ENCODE peak calls at places on chromosome 5, in six cellular contexts. U is H1, S is neuronal stem cell, M is mesenchymal stem cell, J is IMR-90, L is trophoblast cell. W is an unnamed sample.

GRCh38 chr5:73120222-73121108 is at the start of gene TMEM171:
- DNase-seq in U (no peak), S (peak; percentile 48), M (peak; percentile 30), J (peak; percentile 37), L (peak; percentile 4), W (peak; percentile 66)

GRCh38 chr5:72235725-72236124 is 84.3 kb downstream of the MRPS27 start:
- DNase-seq in U (no peak), S (no peak), M (peak; percentile 39), J (no peak), L (no peak), W (no peak)

GRCh38 chr5:96999856-97000255 is 64.0 kb downstream of the LNPEP start:
- DNase-seq in U (no peak), S (no peak), M (no peak), J (no peak), L (no peak), W (no peak)

GRCh38 chr5:87126869-87127268 is 140.8 kb upstream of the RASA1 start:
- DNase-seq in U (no peak), S (no peak), M (no peak), J (no peak), L (no peak), W (no peak)

GRCh38 chr5:41524174-41524573 is 13.8 kb upstream of the PLCXD3 start:
- DNase-seq in U (no peak), S (no peak), M (no peak), J (no peak), L (no peak), W (no peak)

GRCh38 chr5:159444441-159445082 is 114.3 kb upstream of the IL12B start:
- DNase-seq in U (no peak), S (peak; percentile 39), M (peak; percentile 70), J (peak; percentile 69), L (no peak), W (peak; percentile 30)

GRCh38 chr5:132115375-132115774 is 41.8 kb downstream of the CSF2 start:
- DNase-seq in U (no peak), S (no peak), M (no peak), J (no peak), L (peak; percentile 73), W (no peak)

GRCh38 chr5:167534131-167534530 is 757.3 kb upstream of the WWC1 start:
- DNase-seq in U (no peak), S (no peak), M (no peak), J (no peak), L (no peak), W (no peak)

GRCh38 chr5:134458234-134458633 is 46.6 kb upstream of the CDKN2AIPNL start:
- DNase-seq in U (no peak), S (no peak), M (peak; percentile 47), J (peak; percentile 64), L (no peak), W (no peak)

GRCh38 chr5:34467436-34467835 is 188.7 kb upstream of the RAI14 start:
- DNase-seq in U (no peak), S (no peak), M (no peak), J (no peak), L (no peak), W (no peak)

GRCh38 chr5:45376463-45376862 is 319.7 kb downstream of the HCN1 start:
- DNase-seq in U (no peak), S (no peak), M (peak; percentile 37), J (peak; percentile 36), L (no peak), W (no peak)

GRCh38 chr5:141478321-141478945 is 2.7 kb downstream of the PCDHGC3 start:
- DNase-seq in U (peak; percentile 54), S (no peak), M (no peak), J (peak; percentile 52), L (peak; percentile 49), W (peak; percentile 89)

GRCh38 chr5:24633705-24634325 is 11.0 kb downstream of the CDH10 start:
- DNase-seq in U (no peak), S (peak; percentile 27), M (peak; percentile 62), J (peak; percentile 11), L (no peak), W (no peak)

GRCh38 chr5:7047862-7048261 is 334.6 kb downstream of the TENT4A start:
- DNase-seq in U (no peak), S (no peak), M (no peak), J (no peak), L (no peak), W (no peak)

GRCh38 chr5:65037845-65038815 is 269.4 kb downstream of the CWC27 start:
- DNase-seq in U (peak; percentile 44), S (no peak), M (peak; percentile 22), J (no peak), L (no peak), W (peak; percentile 82)

GRCh38 chr5:8457187-8458037 is 588.5 kb downstream of the MTRR start:
- DNase-seq in U (no peak), S (no peak), M (peak; percentile 98), J (peak; percentile 98), L (peak; percentile 45), W (peak; percentile 39)

GRCh38 chr5:87756951-87757350 is 344.2 kb upstream of the CCNH start:
- DNase-seq in U (no peak), S (no peak), M (no peak), J (no peak), L (no peak), W (no peak)

GRCh38 chr5:163571755-163572154 is 66.3 kb downstream of the MAT2B start:
- DNase-seq in U (no peak), S (no peak), M (peak; percentile 90), J (peak; percentile 97), L (no peak), W (no peak)

GRCh38 chr5:133781446-133781845 is 169.1 kb upstream of the FSTL4 start:
- DNase-seq in U (no peak), S (no peak), M (no peak), J (no peak), L (no peak), W (peak; percentile 8)

GRCh38 chr5:61332891-61333350 is 863 bp downstream of the ZSWIM6 start:
- DNase-seq in U (no peak), S (peak; percentile 35), M (peak; percentile 71), J (peak; percentile 66), L (no peak), W (peak; percentile 31)

GRCh38 chr5:108878756-108879155 is 131.1 kb downstream of the FER start:
- DNase-seq in U (no peak), S (no peak), M (no peak), J (no peak), L (no peak), W (no peak)

GRCh38 chr5:108881133-108881532 is 133.4 kb downstream of the FER start:
- DNase-seq in U (no peak), S (no peak), M (no peak), J (no peak), L (no peak), W (no peak)

DNA sequence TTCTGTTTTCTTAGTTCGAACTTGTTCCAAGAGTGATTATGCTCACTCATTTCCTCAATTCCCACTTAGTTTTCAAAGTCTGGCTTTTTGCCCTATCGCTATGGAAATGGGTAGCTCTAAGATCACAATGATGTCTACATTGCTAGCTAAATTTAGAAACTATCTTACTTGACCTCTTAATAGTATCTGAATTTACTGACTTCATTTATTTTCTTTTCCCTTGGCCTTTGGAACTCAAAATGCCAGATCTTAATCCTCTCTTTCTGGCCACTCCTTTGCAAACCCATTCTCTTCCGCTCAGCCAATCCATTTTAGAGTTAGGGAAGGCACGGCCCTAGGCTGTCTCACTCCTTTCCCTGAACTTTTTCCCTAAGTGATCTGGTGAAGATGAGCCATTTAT is 137.0 kb downstream of the FER start:
- DNase-seq in U (no peak), S (no peak), M (peak; percentile 85), J (peak; percentile 68), L (no peak), W (no peak)
- H3K14ac ChIP-seq in U (no peak overlapping the region), S (no peak overlapping the region), M (no peak overlapping the region), J (peak overlapping the region; percentile 48), L (no peak overlapping the region), W (no peak overlapping the region)

GRCh38 chr5:120464627-120465280 is 654 bp downstream of the PRR16 start:
- DNase-seq in U (no peak), S (peak; percentile 37), M (peak; percentile 74), J (peak; percentile 64), L (no peak), W (peak; percentile 60)

GRCh38 chr5:120463991-120464626 is at the start of gene PRR16:
- DNase-seq in U (peak; percentile 13), S (peak; percentile 58), M (peak; percentile 81), J (peak; percentile 73), L (peak; percentile 6), W (peak; percentile 68)

GRCh38 chr5:120463026-120463770 is 902 bp upstream of the PRR16 start:
- DNase-seq in U (no peak), S (no peak), M (no peak), J (no peak), L (no peak), W (no peak)

GRCh38 chr5:120466337-120467006 is 2.4 kb downstream of the PRR16 start:
- DNase-seq in U (no peak), S (no peak), M (peak; percentile 33), J (peak; percentile 14), L (no peak), W (no peak)

DNA sequence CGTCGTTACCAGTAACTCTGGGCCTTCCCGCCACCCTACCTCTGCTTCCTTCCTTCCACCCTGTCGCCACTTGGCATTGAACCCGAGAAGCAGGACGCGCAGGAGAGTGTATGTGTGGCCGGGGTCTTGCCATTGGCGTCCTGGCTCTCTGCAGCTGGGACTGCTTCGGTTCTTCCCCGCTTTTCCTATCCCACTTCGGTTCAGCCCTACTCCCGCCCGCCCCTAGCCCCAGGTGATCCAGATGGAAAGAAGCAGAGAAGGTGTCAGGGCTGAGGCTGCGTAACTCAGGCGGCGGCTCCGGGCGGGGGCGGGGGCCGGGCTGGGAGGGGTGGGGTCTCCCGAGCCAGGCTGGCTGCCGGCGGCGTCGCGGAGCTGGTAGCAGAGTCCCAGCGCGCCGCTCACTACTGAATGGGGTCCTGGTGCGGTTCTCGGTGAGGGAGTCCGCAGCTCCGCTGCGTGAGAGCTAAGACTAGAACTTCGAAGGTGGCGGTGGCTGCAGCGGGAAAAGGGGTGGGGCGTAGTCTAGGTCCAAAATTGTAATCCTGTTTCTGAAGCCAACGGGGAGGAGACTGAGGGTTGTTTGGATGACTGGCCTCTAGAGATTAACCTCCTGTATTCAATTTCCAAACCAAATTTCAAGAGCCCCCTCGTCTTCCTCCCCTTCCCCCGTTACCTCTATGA is 1.3 kb downstream of the PRR16 start:
- DNase-seq in U (no peak), S (peak; percentile 46), M (peak; percentile 77), J (peak; percentile 64), L (no peak), W (peak; percentile 76)
- H2AFZ ChIP-seq in U (peak overlapping the region; percentile 96), S (peak overlapping the region; percentile 98), M (peak overlapping the region; percentile 36), J (peak overlapping the region; percentile 94), L (peak overlapping the region; percentile 8), W (peak overlapping the region; percentile 90)

GRCh38 chr5:74850016-74850415 is 16.2 kb downstream of the FAM169A start:
- DNase-seq in U (no peak), S (no peak), M (no peak), J (no peak), L (no peak), W (no peak)
- H4K8ac ChIP-seq in U (no peak overlapping the region), S (no peak overlapping the region), M (no peak overlapping the region), J (no peak overlapping the region), L (no peak overlapping the region), W (no peak overlapping the region)

GRCh38 chr5:107925195-107925594 is 254.5 kb upstream of the EFNA5 start:
- DNase-seq in U (no peak), S (no peak), M (no peak), J (no peak), L (no peak), W (no peak)

GRCh38 chr5:107929080-107929479 is 258.3 kb upstream of the EFNA5 start:
- DNase-seq in U (no peak), S (no peak), M (no peak), J (no peak), L (no peak), W (no peak)

GRCh38 chr5:107930092-107930491 is 259.4 kb upstream of the EFNA5 start:
- DNase-seq in U (no peak), S (no peak), M (no peak), J (peak; percentile 28), L (no peak), W (no peak)

GRCh38 chr5:107930891-107931290 is 260.2 kb upstream of the EFNA5 start:
- DNase-seq in U (no peak), S (no peak), M (no peak), J (no peak), L (no peak), W (no peak)

GRCh38 chr5:107926121-107926520 is 255.4 kb upstream of the EFNA5 start:
- DNase-seq in U (no peak), S (no peak), M (no peak), J (no peak), L (no peak), W (no peak)
- H3K14ac ChIP-seq in U (no peak overlapping the region), S (no peak overlapping the region), M (no peak overlapping the region), J (no peak overlapping the region), L (no peak overlapping the region), W (no peak overlapping the region)

W was measured in H9.